ENCODE peak calls at places on chromosomes 7 and 10, in nine cellular contexts. L, P, U, I, H, C, Z, N and J are unnamed samples.
A peak's percentile ranks its signal among the peaks of the same experiment; 100 is the strongest.

GRCh38 chr7:127317447-127317961 is 64.8 kb upstream of the GRM8 start:
- DNase-seq in L (no peak), P (no peak), U (no peak), I (no peak), H (no peak), C (no peak), Z (no peak), N (no peak), J (no peak)

GRCh38 chr7:69962856-69963149 is 364.5 kb downstream of the AUTS2 start:
- DNase-seq in L (no peak), P (peak; percentile 81), U (no peak), I (no peak), H (no peak), C (no peak), Z (no peak), N (no peak), J (no peak)

GRCh38 chr10:22810643-22811254 is 96.4 kb upstream of the PIP4K2A start:
- DNase-seq in L (no peak), P (no peak), U (no peak), I (no peak), H (no peak), C (no peak), Z (no peak), N (no peak), J (no peak)

GRCh38 chr7:1902231-1902855 is 232.3 kb downstream of the ELFN1 start:
- DNase-seq in L (no peak), P (no peak), U (peak; percentile 44), I (no peak), H (no peak), C (no peak), Z (no peak), N (no peak), J (no peak)

GRCh38 chr10:126387041-126387908 is 1.0 kb downstream of the ADAM12 start:
- DNase-seq in L (peak; percentile 48), P (no peak), U (peak; percentile 81), I (no peak), H (peak; percentile 35), C (peak; percentile 58), Z (peak; percentile 61), N (no peak), J (no peak)

GRCh38 chr7:41882745-41883527 is 180.0 kb upstream of the INHBA start:
- DNase-seq in L (no peak), P (no peak), U (no peak), I (no peak), H (no peak), C (no peak), Z (no peak), N (no peak), J (no peak)

GRCh38 chr10:24009115-24009514 is 199.8 kb upstream of the KIAA1217 start:
- DNase-seq in L (no peak), P (no peak), U (no peak), I (no peak), H (no peak), C (no peak), Z (no peak), N (peak; percentile 19), J (no peak)

GRCh38 chr7:97868788-97869187 is 3.4 kb downstream of the ASNS start:
- DNase-seq in L (no peak), P (no peak), U (no peak), I (no peak), H (no peak), C (no peak), Z (peak; percentile 36), N (no peak), J (no peak)

GRCh38 chr10:72063703-72064391 is 24.5 kb downstream of the SPOCK2 start:
- DNase-seq in L (no peak), P (no peak), U (peak; percentile 55), I (no peak), H (no peak), C (no peak), Z (no peak), N (no peak), J (no peak)

GRCh38 chr7:16345979-16346958 is 75.1 kb downstream of the CRPPA start:
- DNase-seq in L (no peak), P (no peak), U (no peak), I (peak; percentile 43), H (peak; percentile 26), C (no peak), Z (no peak), N (peak; percentile 87), J (no peak)

GRCh38 chr10:95289003-95289920 is 1.5 kb downstream of the PDLIM1 start:
- DNase-seq in L (no peak), P (peak; percentile 41), U (no peak), I (no peak), H (no peak), C (no peak), Z (no peak), N (no peak), J (no peak)

DNA sequence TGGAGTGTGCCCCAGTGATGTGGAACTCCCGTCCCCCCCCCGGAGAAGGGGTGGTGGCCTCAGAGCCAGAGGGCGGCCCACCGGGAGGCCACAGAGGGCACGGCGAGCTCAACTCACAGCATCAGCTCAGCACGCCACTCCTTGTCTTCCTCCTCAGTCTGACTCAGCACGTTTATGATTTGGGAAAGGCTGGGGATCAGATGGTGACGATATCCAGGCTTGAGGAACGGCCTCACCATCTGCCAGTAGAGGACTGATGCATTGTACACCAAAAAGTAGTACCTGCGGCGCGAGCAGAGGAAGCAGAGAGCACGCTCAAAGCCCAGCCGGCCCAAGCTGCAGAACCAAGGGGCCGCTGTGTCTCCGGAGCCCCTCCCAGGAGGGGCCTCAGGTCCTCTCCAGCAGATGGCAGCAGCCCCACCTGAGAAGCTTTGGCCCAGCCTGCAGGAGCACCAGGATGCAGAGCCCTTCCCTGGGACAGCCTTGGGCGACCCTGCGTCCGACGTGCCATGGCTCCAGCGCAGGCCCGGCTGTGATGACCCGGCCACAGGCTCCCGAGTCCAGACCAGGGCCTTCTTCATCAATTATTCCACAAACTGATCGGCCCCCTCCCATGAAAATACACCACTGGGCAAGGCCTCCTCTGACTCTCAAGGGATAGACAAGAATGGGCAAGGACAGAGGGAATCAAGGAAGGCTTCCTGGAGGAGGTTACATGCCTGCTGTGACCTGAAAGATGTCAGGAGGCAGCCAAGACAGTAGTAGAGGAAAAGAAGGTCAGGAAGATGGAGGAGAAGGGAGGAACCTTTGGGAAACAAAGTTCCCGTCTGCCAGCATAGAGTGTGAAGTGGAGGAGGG is 3.7 kb downstream of the CFAP46 start:
- DNase-seq in L (no peak), P (peak; percentile 14), U (peak; percentile 50), I (no peak), H (no peak), C (no peak), Z (no peak), N (no peak), J (no peak)
- TF ChIP-seq CTCF in L (no peak), P (peak; percentile 62), U (no peak), I (peak; percentile 47), H (peak; percentile 57), C (no peak), Z (no peak), N (peak; percentile 50), J (peak; percentile 25)

GRCh38 chr10:18310761-18311160 is 170.5 kb downstream of the CACNB2 start:
- DNase-seq in L (no peak), P (no peak), U (no peak), I (no peak), H (no peak), C (no peak), Z (no peak), N (no peak), J (no peak)

GRCh38 chr10:18313626-18314025 is 173.4 kb downstream of the CACNB2 start:
- DNase-seq in L (no peak), P (no peak), U (no peak), I (no peak), H (no peak), C (no peak), Z (no peak), N (no peak), J (no peak)

GRCh38 chr10:18308600-18308999 is 168.4 kb downstream of the CACNB2 start:
- DNase-seq in L (peak; percentile 69), P (no peak), U (no peak), I (no peak), H (no peak), C (no peak), Z (no peak), N (no peak), J (peak; percentile 2)

GRCh38 chr10:18313146-18313542 is 172.9 kb downstream of the CACNB2 start:
- DNase-seq in L (no peak), P (no peak), U (no peak), I (no peak), H (no peak), C (no peak), Z (no peak), N (no peak), J (no peak)

DNA sequence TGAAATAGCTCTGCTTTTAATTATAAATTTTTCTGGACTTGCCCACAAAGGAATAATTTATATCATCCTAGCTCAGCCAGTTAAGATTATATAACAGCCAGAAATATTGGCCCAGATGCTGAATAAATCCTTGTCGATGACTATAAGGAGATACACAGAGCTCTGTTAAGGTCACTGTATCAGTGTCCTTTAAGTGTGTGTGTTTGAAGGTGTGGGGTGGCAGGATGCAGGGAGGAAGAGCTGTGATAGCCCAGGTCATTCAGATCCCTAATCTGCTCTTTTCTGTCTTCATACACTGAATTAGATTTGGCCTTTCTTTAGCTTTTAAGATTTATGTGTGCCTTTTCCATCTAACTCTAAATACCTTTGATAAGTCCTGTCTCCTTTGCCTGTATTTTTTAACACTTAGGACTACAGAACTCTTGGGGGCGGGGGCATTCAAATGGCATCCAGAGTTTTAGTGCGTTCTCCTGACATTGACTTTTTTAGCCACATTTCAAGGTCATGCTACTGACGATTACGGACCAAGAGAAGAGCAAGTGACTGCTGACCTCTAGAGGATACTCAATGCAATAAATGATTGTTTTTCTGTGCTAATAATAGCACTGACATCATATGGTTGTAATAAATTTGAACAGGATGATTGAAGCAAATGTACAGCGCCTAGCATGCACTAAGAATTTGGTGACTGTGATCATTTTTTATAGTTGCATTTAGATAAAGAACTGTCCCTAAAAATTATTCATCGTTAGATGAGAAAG is 172.3 kb downstream of the CACNB2 start:
- DNase-seq in L (no peak), P (peak; percentile 28), U (no peak), I (peak; percentile 27), H (peak; percentile 6), C (peak; percentile 37), Z (no peak), N (peak; percentile 21), J (no peak)
- TF ChIP-seq CTCF in L (peak; percentile 52), P (peak; percentile 70), U (peak; percentile 31), I (peak; percentile 29), H (peak; percentile 51), C (peak; percentile 56), Z (peak; percentile 61), N (peak; percentile 40), J (peak; percentile 57)

DNA sequence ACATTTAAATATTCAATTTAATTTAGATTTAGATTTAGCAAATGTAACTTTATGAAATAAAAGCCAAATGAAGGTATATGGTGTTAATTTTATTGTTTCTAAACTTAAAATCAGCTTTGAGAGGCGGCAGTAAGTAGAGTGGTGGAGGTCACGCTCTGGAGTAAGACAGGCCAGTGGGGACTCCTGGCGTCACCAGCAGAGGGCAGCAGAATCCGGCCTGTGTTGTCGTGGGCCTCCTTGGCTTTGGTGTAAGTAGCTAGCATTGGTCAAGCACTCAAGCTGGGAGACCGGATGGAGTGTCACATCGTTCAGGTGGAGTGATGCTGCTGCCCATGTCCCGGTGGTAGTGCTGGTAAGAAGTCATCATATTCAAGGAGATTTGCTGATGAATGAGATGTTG is 98.7 kb upstream of the DNAJB6 start:
- DNase-seq in L (no peak), P (no peak), U (no peak), I (no peak), H (no peak), C (no peak), Z (no peak), N (no peak), J (no peak)
- TF ChIP-seq CTCF in L (peak; percentile 67), P (peak; percentile 57), U (no peak), I (peak; percentile 11), H (no peak), C (no peak), Z (no peak), N (peak; percentile 20), J (no peak)

GRCh38 chr10:17624996-17625395 is 7.8 kb upstream of the HACD1 start:
- DNase-seq in L (no peak), P (no peak), U (no peak), I (no peak), H (no peak), C (no peak), Z (no peak), N (no peak), J (no peak)
- TF ChIP-seq CTCF in L (no peak), P (no peak), U (no peak), I (no peak), H (no peak), C (no peak), Z (no peak), N (no peak), J (no peak)